ENCODE peak calls at places on chromosome X, in eight cellular contexts. Z, A, C, E, H, Q, Y and I are unnamed samples.

GRCh38 chrX:42128020-42128419 is 204.7 kb upstream of the CASK start:
- DNase-seq in Z (no peak), A (no peak), C (no peak), E (no peak), H (no peak), Q (no peak), Y (no peak), I (no peak)

GRCh38 chrX:71053217-71053621 is 14.9 kb downstream of the SNX12 start:
- DNase-seq in Z (no peak), A (peak; percentile 12), C (peak; percentile 17), E (no peak), H (no peak), Q (no peak), Y (no peak), I (peak; percentile 7)

GRCh38 chrX:41258281-41258680 is 75.7 kb upstream of the DDX3X start:
- DNase-seq in Z (no peak), A (no peak), C (no peak), E (no peak), H (no peak), Q (no peak), Y (no peak), I (no peak)

GRCh38 chrX:47222776-47223350 is 4.4 kb downstream of the CDK16 start:
- DNase-seq in Z (no peak), A (no peak), C (no peak), E (no peak), H (peak; percentile 27), Q (peak; percentile 66), Y (no peak), I (no peak)

GRCh38 chrX:107704181-107704580 is 71.4 kb downstream of the TSC22D3 start:
- DNase-seq in Z (no peak), A (no peak), C (no peak), E (no peak), H (no peak), Q (no peak), Y (no peak), I (peak; percentile 78)

GRCh38 chrX:34903316-34903715 is 39.3 kb upstream of the FAM47B start:
- DNase-seq in Z (no peak), A (no peak), C (no peak), E (no peak), H (no peak), Q (no peak), Y (no peak), I (no peak)

GRCh38 chrX:11655282-11655985 is 10.3 kb downstream of the ARHGAP6 start:
- DNase-seq in Z (no peak), A (no peak), C (no peak), E (no peak), H (no peak), Q (no peak), Y (no peak), I (no peak)

GRCh38 chrX:55011294-55011693 is 11.1 kb downstream of the APEX2 start:
- DNase-seq in Z (no peak), A (no peak), C (no peak), E (no peak), H (no peak), Q (no peak), Y (no peak), I (no peak)

GRCh38 chrX:141760761-141761160 is 62.2 kb upstream of the SPANXD start:
- DNase-seq in Z (no peak), A (no peak), C (no peak), E (no peak), H (no peak), Q (no peak), Y (no peak), I (no peak)

GRCh38 chrX:125203737-125204578 is 115.7 kb upstream of the TEX13C start:
- DNase-seq in Z (peak; percentile 16), A (peak; percentile 8), C (no peak), E (no peak), H (peak; percentile 53), Q (peak; percentile 80), Y (no peak), I (peak; percentile 65)

GRCh38 chrX:135484636-135485289 is 35.7 kb upstream of the INTS6L start:
- DNase-seq in Z (no peak), A (peak; percentile 22), C (no peak), E (no peak), H (no peak), Q (no peak), Y (peak; percentile 21), I (peak; percentile 3)

GRCh38 chrX:13797512-13797911 is 19.4 kb downstream of the GPM6B start:
- DNase-seq in Z (no peak), A (no peak), C (no peak), E (no peak), H (no peak), Q (no peak), Y (no peak), I (no peak)

GRCh38 chrX:13520931-13521330 is 48.5 kb upstream of the EGFL6 start:
- DNase-seq in Z (no peak), A (no peak), C (no peak), E (no peak), H (no peak), Q (no peak), Y (no peak), I (no peak)

GRCh38 chrX:133648594-133648993 is 233.3 kb upstream of the GPC4 start:
- DNase-seq in Z (no peak), A (no peak), C (no peak), E (no peak), H (no peak), Q (no peak), Y (no peak), I (no peak)

DNA sequence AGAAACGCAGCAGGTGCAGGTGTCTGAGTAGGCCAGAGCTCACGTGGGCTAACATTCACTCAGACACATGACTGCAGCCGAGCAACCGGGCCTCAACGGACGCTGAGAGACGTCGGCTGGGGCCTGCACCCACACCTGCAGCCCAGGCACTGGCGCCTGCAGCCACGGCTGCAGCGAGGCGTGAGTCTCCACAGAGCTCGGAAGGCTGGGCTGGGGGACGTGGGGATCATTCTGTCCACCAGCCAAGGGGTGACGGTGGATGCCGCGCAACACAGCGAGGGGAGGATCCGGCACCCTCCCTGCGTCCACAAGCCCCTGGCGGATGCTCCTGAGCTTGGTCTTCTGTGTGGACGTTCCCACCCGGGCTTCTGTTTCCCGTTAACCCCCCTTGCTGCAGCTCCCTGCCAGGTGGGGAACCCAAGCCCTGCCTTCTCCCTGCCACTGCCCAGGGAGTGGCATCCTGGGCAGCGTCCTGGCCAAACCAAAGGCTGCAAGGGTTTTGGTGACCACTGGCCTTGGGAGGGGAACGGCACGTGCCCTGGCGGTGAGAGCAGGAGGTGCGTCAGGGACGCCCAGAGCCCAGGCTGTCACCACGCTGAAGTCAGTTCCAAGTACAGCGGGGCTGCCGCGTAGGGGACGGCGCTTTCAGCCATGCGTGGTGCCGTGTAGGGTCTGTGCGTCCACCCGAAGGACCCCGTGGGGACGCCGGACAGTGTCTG is 16.3 kb downstream of the PPP2R3B start:
- DNase-seq in Z (no peak), A (no peak), C (no peak), E (no peak), H (no peak), Q (peak; percentile 69), Y (no peak), I (no peak)
- H3K27me3 ChIP-seq in Z (no peaks in the 10 kb centered on the region), A (peaks cover 3% of the 10 kb centered on the region), C (peaks cover 12% of the 10 kb centered on the region), E (peaks cover 39% of the 10 kb centered on the region), H (no peaks in the 10 kb centered on the region), Q (peaks cover 37% of the 10 kb centered on the region), Y (no peaks in the 10 kb centered on the region), I (peaks cover 5% of the 10 kb centered on the region)

DNA sequence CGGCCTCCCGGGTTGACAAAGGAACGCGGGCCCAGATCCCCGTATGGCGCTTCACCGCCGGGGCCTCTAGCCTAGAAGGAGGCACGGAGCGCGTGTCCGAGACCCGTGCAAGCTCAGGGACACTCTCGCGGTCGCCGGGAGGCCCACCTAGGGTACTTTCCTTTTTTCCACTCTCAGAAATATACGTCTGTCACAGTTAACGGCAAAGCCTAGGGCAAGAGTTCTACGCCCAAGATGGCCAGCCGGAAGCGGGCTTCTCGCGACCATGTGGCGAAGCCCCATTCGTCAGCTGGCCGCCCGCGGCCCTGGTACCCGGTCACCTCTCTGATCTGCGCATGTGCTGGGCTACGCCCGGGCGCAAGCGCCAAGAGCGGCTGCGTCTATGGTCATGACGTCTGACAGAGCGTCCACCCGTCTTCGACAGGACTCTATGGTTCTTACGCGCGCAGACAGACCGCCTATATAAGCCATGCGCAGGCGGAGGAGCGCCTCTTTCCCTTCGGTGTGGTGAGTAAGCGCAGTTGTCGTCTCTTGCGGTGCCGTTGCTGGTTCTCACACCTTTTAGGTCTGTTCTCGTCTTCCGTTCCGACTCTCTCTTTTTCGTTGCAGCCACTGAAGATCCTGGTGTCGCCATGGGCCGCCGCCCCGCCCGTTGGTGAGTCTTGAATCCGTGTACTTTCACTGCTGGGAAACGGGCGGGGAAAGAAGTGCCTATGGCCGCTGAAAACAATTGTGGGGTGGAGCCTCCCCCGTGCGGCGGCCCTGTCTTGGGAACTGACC is at the start of gene RPL10:
- DNase-seq in Z (peak; percentile 95), A (peak; percentile 97), C (peak; percentile 86), E (peak; percentile 81), H (peak; percentile 96), Q (peak; percentile 97), Y (peak; percentile 93), I (peak; percentile 93)
- TF ChIP-seq POLR2A in Z (peak; percentile 90), A (peak; percentile 99), C (peak; percentile 94), E (peak; percentile 87), H (peak; percentile 83), Q (peak; percentile 88), Y (peak; percentile 98), I (peak; percentile 64)

GRCh38 chrX:129433461-129433860 is 89.8 kb downstream of the SMARCA1 start:
- DNase-seq in Z (no peak), A (no peak), C (no peak), E (no peak), H (no peak), Q (no peak), Y (no peak), I (no peak)
- H3K27me3 ChIP-seq in Z (no peaks in the 10 kb centered on the region), A (no peaks in the 10 kb centered on the region), C (no peaks in the 10 kb centered on the region), E (no peaks in the 10 kb centered on the region), H (no peaks in the 10 kb centered on the region), Q (no peaks in the 10 kb centered on the region), Y (no peaks in the 10 kb centered on the region), I (no peaks in the 10 kb centered on the region)

DNA sequence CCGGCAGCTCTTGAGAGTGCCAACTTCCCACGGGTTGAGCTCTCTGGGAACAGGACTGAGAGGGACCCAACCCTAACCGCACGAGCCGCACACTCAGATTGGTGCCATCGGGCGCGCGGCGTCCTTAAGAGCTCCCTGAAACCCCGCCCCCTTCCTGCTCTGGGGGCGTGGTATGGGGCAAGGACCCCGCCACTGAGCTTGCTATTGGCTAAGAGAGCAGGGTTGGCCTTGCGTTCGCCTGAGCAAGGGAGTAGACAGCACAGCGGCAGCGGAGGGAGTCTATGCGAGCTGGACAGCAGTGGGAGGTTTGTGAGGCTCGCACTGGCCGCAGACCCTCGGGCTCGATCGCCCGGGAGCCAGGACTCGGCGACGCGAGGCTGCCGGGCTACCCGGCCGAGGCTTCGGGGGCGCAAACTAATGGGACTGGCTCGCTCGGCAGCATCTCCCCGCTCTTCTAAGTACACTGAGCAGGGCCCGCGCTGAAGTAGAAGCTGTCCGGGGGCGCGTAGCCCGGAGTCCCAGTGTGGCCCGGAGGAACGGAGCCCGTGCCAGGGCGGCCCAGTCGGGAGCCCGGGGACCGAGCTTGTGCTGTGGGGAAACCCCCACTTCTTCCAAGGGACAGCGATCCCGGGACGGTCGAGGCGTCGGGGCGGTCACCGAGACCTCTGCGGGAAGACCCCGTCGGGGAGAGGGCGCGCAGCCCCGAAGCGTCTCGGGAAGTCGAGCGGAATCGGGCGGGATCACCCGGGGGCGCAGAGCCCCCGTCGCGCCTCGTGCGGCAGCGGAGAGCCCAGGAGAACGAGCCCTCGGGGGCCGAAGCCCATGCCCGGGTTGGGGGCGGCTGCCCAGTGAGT is at the start of gene EFNB1:
- DNase-seq in Z (peak; percentile 92), A (peak; percentile 95), C (peak; percentile 86), E (peak; percentile 86), H (peak; percentile 94), Q (peak; percentile 95), Y (peak; percentile 88), I (peak; percentile 91)
- TF ChIP-seq POLR2A in Z (peak; percentile 95), A (peak; percentile 92), C (peak; percentile 99), E (peak; percentile 97), H (peak; percentile 98), Q (peak; percentile 96), Y (peak; percentile 84), I (peak; percentile 99)